ENCODE peak calls at places on chromosome X, in seven cellular contexts. V is stimulated activated CD8-positive, alpha-beta memory T cell treated with anti-CD3 and anti-CD28 coated beads, Interleukin-4, amount 100 ng/mL, for 4 hours; H is mesenteric fat pad; A is effector CD4-positive, alpha-beta T cell; T is activated CD4-positive, alpha-beta T cell treated with anti-CD3 and anti-CD28 coated beads, Interleukin-2, amount 50 U/mL, for 1 hour; K is NCI-H774; J is NCI-H1092. D is an unnamed sample.

GRCh38 chrX:40149286-40150175 is 51.8 kb upstream of the BCOR start:
- DNase-seq in V (no peak), H (no peak), A (no peak), T (no peak), K (no peak), J (no peak), D (no peak)

GRCh38 chrX:149630681-149631292 is 805 bp downstream of the TMEM185A start:
- DNase-seq in V (no peak), H (no peak), A (no peak), T (no peak), K (no peak), J (no peak), D (no peak)

GRCh38 chrX:151151668-151152267 is 24.6 kb upstream of the GPR50 start:
- DNase-seq in V (no peak), H (no peak), A (peak), T (peak), K (peak), J (peak), D (peak)

GRCh38 chrX:120462370-120462769 is 6.7 kb downstream of the LAMP2 start:
- DNase-seq in V (no peak), H (no peak), A (no peak), T (no peak), K (no peak), J (no peak), D (no peak)

GRCh38 chrX:97968376-97969104 is 1084.8 kb downstream of the RPA4 start:
- DNase-seq in V (no peak), H (no peak), A (no peak), T (no peak), K (no peak), J (no peak), D (no peak)

GRCh38 chrX:35098419-35098818 is 155.8 kb downstream of the FAM47B start:
- DNase-seq in V (no peak), H (no peak), A (no peak), T (no peak), K (no peak), J (no peak), D (no peak)

GRCh38 chrX:1094934-1095333 is 117.5 kb downstream of the CRLF2 start:
- DNase-seq in V (no peak), H (no peak), A (no peak), T (no peak), K (no peak), J (no peak), D (no peak)

GRCh38 chrX:39445336-39445735 is 644.1 kb downstream of the MID1IP1 start:
- DNase-seq in V (no peak), H (no peak), A (peak), T (peak), K (peak), J (peak), D (peak)

GRCh38 chrX:15136795-15137194 is 133.1 kb downstream of the ASB9 start:
- DNase-seq in V (no peak), H (no peak), A (no peak), T (no peak), K (no peak), J (no peak), D (no peak)